ENCODE peak calls at places on chromosomes 4 and X, in five cellular contexts. B, L, Q, A and R are unnamed samples.
A peak's percentile ranks its signal among the peaks of the same experiment; 100 is the strongest.

GRCh38 chr4:156805696-156806095 is 165.9 kb downstream of the PDGFC start:
- DNase-seq in B (no peak), L (no peak), Q (no peak), A (no peak), R (no peak)

GRCh38 chr4:164212134-164212533 is 541.8 kb upstream of the SMIM31 start:
- DNase-seq in B (no peak), L (no peak), Q (no peak), A (no peak), R (no peak)

GRCh38 chr4:70765368-70765767 is 43.6 kb downstream of the RUFY3 start:
- DNase-seq in B (no peak), L (no peak), Q (no peak), A (no peak), R (no peak)

GRCh38 chrX:108447303-108447702 is 7.7 kb downstream of the COL4A5 start:
- DNase-seq in B (no peak), L (no peak), Q (no peak), A (no peak), R (no peak)

GRCh38 chr4:706834-707598 is 1.4 kb downstream of the PCGF3 start:
- DNase-seq in B (no peak), L (no peak), Q (no peak), A (no peak), R (no peak)

GRCh38 chrX:72620550-72621145 is 48.0 kb upstream of the HDAC8 start:
- DNase-seq in B (peak; percentile 87), L (peak; percentile 23), Q (peak; percentile 76), A (no peak), R (no peak)

GRCh38 chr4:134601706-134602105 is 400.1 kb upstream of the PABPC4L start:
- DNase-seq in B (no peak), L (no peak), Q (no peak), A (no peak), R (no peak)

GRCh38 chrX:150361777-150362351 is 1.3 kb upstream of the MAMLD1 start:
- DNase-seq in B (no peak), L (peak; percentile 16), Q (no peak), A (no peak), R (peak; percentile 12)

GRCh38 chr4:94519019-94519418 is 67.3 kb downstream of the PDLIM5 start:
- DNase-seq in B (no peak), L (no peak), Q (no peak), A (no peak), R (no peak)

GRCh38 chr4:112766422-112766821 is 129.5 kb downstream of the LARP7 start:
- DNase-seq in B (peak; percentile 48), L (peak; percentile 19), Q (no peak), A (peak; percentile 17), R (no peak)

GRCh38 chr4:107319386-107319785 is 283.3 kb upstream of the DKK2 start:
- DNase-seq in B (no peak), L (no peak), Q (no peak), A (no peak), R (no peak)

GRCh38 chrX:84501798-84502628 is at the start of gene HDX:
- DNase-seq in B (peak; percentile 90), L (peak; percentile 75), Q (peak; percentile 75), A (no peak), R (peak; percentile 69)

GRCh38 chr4:117096886-117097285 is 11.5 kb upstream of the TRAM1L1 start:
- DNase-seq in B (no peak), L (no peak), Q (no peak), A (no peak), R (no peak)

GRCh38 chr4:54229631-54230478 is 762 bp downstream of the PDGFRA start:
- DNase-seq in B (peak; percentile 53), L (no peak), Q (no peak), A (no peak), R (no peak)

GRCh38 chr4:133839326-133839725 is 362.3 kb downstream of the PABPC4L start:
- DNase-seq in B (peak; percentile 9), L (no peak), Q (no peak), A (no peak), R (no peak)

GRCh38 chr4:155566241-155566823 is 100.3 kb upstream of the GUCY1A1 start:
- DNase-seq in B (peak; percentile 27), L (no peak), Q (no peak), A (no peak), R (no peak)

GRCh38 chr4:100605144-100605543 is 87.3 kb upstream of the EMCN start:
- DNase-seq in B (no peak), L (no peak), Q (no peak), A (no peak), R (no peak)

GRCh38 chrX:9911479-9911878 is 55.7 kb upstream of the CLDN34 start:
- DNase-seq in B (peak; percentile 59), L (no peak), Q (no peak), A (no peak), R (no peak)

GRCh38 chr4:150546286-150546685 is 35.7 kb upstream of the MAB21L2 start:
- DNase-seq in B (no peak), L (no peak), Q (no peak), A (no peak), R (no peak)

GRCh38 chr4:170089274-170089742 is 448 bp downstream of the AADAT start:
- DNase-seq in B (peak; percentile 39), L (no peak), Q (peak; percentile 7), A (no peak), R (no peak)

GRCh38 chrX:13666836-13667235 is 13.9 kb downstream of the TCEANC start:
- DNase-seq in B (peak; percentile 52), L (no peak), Q (no peak), A (no peak), R (no peak)

GRCh38 chr4:185384877-185385465 is 10.8 kb downstream of the LRP2BP start:
- DNase-seq in B (peak; percentile 55), L (no peak), Q (no peak), A (no peak), R (no peak)

GRCh38 chrX:19904778-19905367 is 17.5 kb upstream of the SH3KBP1 start:
- DNase-seq in B (peak; percentile 67), L (peak; percentile 65), Q (peak; percentile 50), A (peak; percentile 72), R (peak; percentile 48)

GRCh38 chr4:182748283-182748682 is 168.9 kb downstream of the DCTD start:
- DNase-seq in B (no peak), L (no peak), Q (no peak), A (no peak), R (no peak)

GRCh38 chr4:181821039-181822004 is 421.9 kb upstream of the TENM3 start:
- DNase-seq in B (peak; percentile 3), L (no peak), Q (peak; percentile 38), A (no peak), R (no peak)

GRCh38 chrX:107025538-107025937 is 25.5 kb upstream of the MORC4 start:
- DNase-seq in B (peak; percentile 50), L (peak; percentile 29), Q (peak; percentile 27), A (peak; percentile 31), R (no peak)

GRCh38 chrX:23982891-23983290 is 44.1 kb downstream of the KLHL15 start:
- DNase-seq in B (no peak), L (no peak), Q (no peak), A (no peak), R (no peak)

GRCh38 chrX:126824596-126824995 is 5.1 kb downstream of the PRR32 start:
- DNase-seq in B (no peak), L (no peak), Q (no peak), A (no peak), R (no peak)

GRCh38 chr4:180669637-180670036 is 1573.6 kb upstream of the TENM3 start:
- DNase-seq in B (no peak), L (no peak), Q (no peak), A (no peak), R (no peak)

GRCh38 chr4:159444668-159445067 is 341.8 kb downstream of the RAPGEF2 start:
- DNase-seq in B (peak; percentile 20), L (no peak), Q (no peak), A (no peak), R (no peak)

GRCh38 chr4:98687876-98688275 is 29.5 kb upstream of the TSPAN5 start:
- DNase-seq in B (peak; percentile 17), L (no peak), Q (no peak), A (no peak), R (no peak)

GRCh38 chr4:118058955-118059354 is 24.7 kb downstream of the NDST3 start:
- DNase-seq in B (no peak), L (no peak), Q (no peak), A (no peak), R (no peak)

GRCh38 chr4:66123195-66123594 is 452.9 kb upstream of the EPHA5 start:
- DNase-seq in B (no peak), L (no peak), Q (no peak), A (no peak), R (no peak)

GRCh38 chr4:76473186-76473585 is 38.2 kb downstream of the SHROOM3 start:
- DNase-seq in B (no peak), L (no peak), Q (no peak), A (no peak), R (no peak)

GRCh38 chr4:77599378-77599777 is 6.2 kb upstream of the CXCL13 start:
- DNase-seq in B (peak; percentile 66), L (peak; percentile 28), Q (peak; percentile 63), A (peak; percentile 28), R (no peak)

GRCh38 chr4:15244354-15244753 is 183.5 kb upstream of the C1QTNF7 start:
- DNase-seq in B (peak; percentile 38), L (no peak), Q (no peak), A (no peak), R (no peak)

GRCh38 chrX:105646592-105647372 is 175.6 kb upstream of the NRK start:
- DNase-seq in B (no peak), L (no peak), Q (no peak), A (no peak), R (no peak)

GRCh38 chr4:109389367-109390118 is 44.1 kb upstream of the SEC24B start:
- DNase-seq in B (no peak), L (no peak), Q (no peak), A (peak; percentile 44), R (no peak)
- H3K4me3 ChIP-seq in B (no peak overlapping the region), L (no peak overlapping the region), Q (no peak overlapping the region), A (no peak overlapping the region), R (no peak overlapping the region)

GRCh38 chrX:45775462-45775861 is 574.8 kb upstream of the DIPK2B start:
- DNase-seq in B (peak; percentile 69), L (no peak), Q (no peak), A (no peak), R (no peak)
- H3K4me3 ChIP-seq in B (no peak overlapping the region), L (no peak overlapping the region), Q (no peak overlapping the region), A (no peak overlapping the region), R (no peak overlapping the region)

GRCh38 chrX:138287200-138287865 is 424.2 kb downstream of the FGF13 start:
- DNase-seq in B (no peak), L (no peak), Q (no peak), A (no peak), R (no peak)
- H3K4me3 ChIP-seq in B (no peak overlapping the region), L (no peak overlapping the region), Q (no peak overlapping the region), A (no peak overlapping the region), R (no peak overlapping the region)

GRCh38 chr4:158209825-158210807 is at the start of gene TMEM144:
- DNase-seq in B (peak; percentile 91), L (peak; percentile 4), Q (peak; percentile 95), A (no peak), R (peak; percentile 42)

GRCh38 chr4:158208931-158209640 is 1.2 kb upstream of the TMEM144 start:
- DNase-seq in B (no peak), L (no peak), Q (no peak), A (no peak), R (no peak)

GRCh38 chr4:158211288-158211687 is 1.0 kb downstream of the TMEM144 start:
- DNase-seq in B (no peak), L (no peak), Q (peak; percentile 95), A (no peak), R (no peak)
- H3K4me3 ChIP-seq in B (no peak overlapping the region), L (no peak overlapping the region), Q (peak overlapping the region; percentile 28), A (no peak overlapping the region), R (no peak overlapping the region)

GRCh38 chr4:61202100-61202637 is 2.0 kb downstream of the ADGRL3 start:
- DNase-seq in B (peak; percentile 9), L (no peak), Q (no peak), A (no peak), R (no peak)
- H3K4me3 ChIP-seq in B (peak overlapping the region; percentile 64), L (no peak overlapping the region), Q (peak overlapping the region; percentile 13), A (no peak overlapping the region), R (no peak overlapping the region)